ENCODE peak calls at places on chromosome 9, in ten cellular contexts. B, K, M, D, C, W, L, E, U and S are unnamed samples.

GRCh38 chr9:127095416-127095815 is 27.0 kb downstream of the ANGPTL2 start:
- DNase-seq in U (no peak), C (no peak), K (no peak), E (no peak), M (no peak), W (no peak), L (no peak), D (no peak), B (no peak), S (no peak)

GRCh38 chr9:16337322-16338029 is 533.0 kb downstream of the BNC2 start:
- DNase-seq in L (no peak), B (no peak), C (no peak), W (no peak), K (no peak), M (peak; percentile 65), E (peak; percentile 95), D (no peak), U (no peak), S (no peak)

GRCh38 chr9:77750981-77751340 is 102.8 kb upstream of the GNA14 start:
- DNase-seq in K (no peak), E (no peak), L (no peak), U (no peak), W (no peak), B (no peak), C (no peak), M (no peak), D (no peak), S (no peak)

GRCh38 chr9:76458903-76459690 is at the start of gene GCNT1:
- DNase-seq in K (no peak), E (peak; percentile 89), U (peak; percentile 99), W (peak; percentile 93), M (no peak), C (peak; percentile 86), B (no peak), L (peak; percentile 96), D (peak; percentile 92), S (peak; percentile 89)

GRCh38 chr9:31146485-31147166 is 1237.8 kb upstream of the ACO1 start:
- DNase-seq in D (no peak), C (no peak), K (no peak), M (no peak), U (no peak), B (no peak), E (no peak), L (no peak), W (no peak), S (no peak)

GRCh38 chr9:134961331-134962064 is 43.8 kb upstream of the FCN1 start:
- DNase-seq in E (no peak), C (no peak), U (peak; percentile 44), B (no peak), M (no peak), L (no peak), W (peak; percentile 18), K (no peak), D (no peak), S (no peak)

GRCh38 chr9:110592075-110592830 is 12.7 kb upstream of the SVEP1 start:
- DNase-seq in M (no peak), U (no peak), K (no peak), W (no peak), B (no peak), E (peak; percentile 30), L (no peak), C (no peak), D (no peak), S (peak; percentile 36)

GRCh38 chr9:70420267-70421019 is 6.0 kb upstream of the KLF9 start:
- DNase-seq in L (peak; percentile 35), D (no peak), E (peak; percentile 91), C (no peak), W (peak; percentile 96), K (peak; percentile 86), B (peak; percentile 85), M (no peak), U (peak; percentile 80), S (peak; percentile 88)

GRCh38 chr9:136361757-136362449 is 1.6 kb downstream of the DNLZ start:
- DNase-seq in M (no peak), W (no peak), U (peak; percentile 66), E (no peak), K (no peak), D (no peak), B (no peak), C (no peak), L (no peak), S (no peak)

GRCh38 chr9:127803507-127804352 is 1.0 kb downstream of the FPGS start:
- DNase-seq in B (peak; percentile 59), W (peak; percentile 70), E (peak; percentile 20), L (no peak), M (no peak), K (no peak), U (no peak), C (peak; percentile 21), D (no peak), S (no peak)

GRCh38 chr9:71812385-71812784 is 44.1 kb upstream of the CEMIP2 start:
- DNase-seq in C (no peak), E (peak; percentile 12), U (no peak), K (peak; percentile 94), M (no peak), L (no peak), W (no peak), D (no peak), B (peak; percentile 6), S (no peak)

GRCh38 chr9:6054280-6055099 is 39.1 kb upstream of the RANBP6 start:
- DNase-seq in U (peak; percentile 54), M (peak; percentile 48), D (peak; percentile 73), E (peak; percentile 74), W (peak; percentile 64), B (no peak), L (peak; percentile 44), C (peak; percentile 51), K (peak; percentile 57), S (peak; percentile 67)

GRCh38 chr9:90290716-90291485 is 351.7 kb downstream of the DIRAS2 start:
- DNase-seq in D (no peak), M (no peak), W (no peak), E (no peak), K (no peak), B (no peak), C (no peak), U (no peak), L (no peak), S (no peak)

GRCh38 chr9:92992549-92992948 is 45.2 kb downstream of the FGD3 start:
- DNase-seq in K (no peak), E (no peak), B (no peak), W (no peak), D (no peak), U (peak; percentile 66), L (no peak), M (no peak), C (no peak), S (peak; percentile 75)

GRCh38 chr9:110033869-110034268 is 174.1 kb downstream of the C9orf152 start:
- DNase-seq in D (no peak), L (no peak), E (peak; percentile 31), M (no peak), U (no peak), C (no peak), K (no peak), B (no peak), W (no peak), S (no peak)

GRCh38 chr9:72038408-72038807 is 22.0 kb downstream of the C9orf57 start:
- DNase-seq in U (no peak), M (no peak), D (no peak), C (no peak), K (no peak), E (no peak), B (no peak), W (peak; percentile 24), L (no peak), S (no peak)

GRCh38 chr9:30913331-30913730 is 1471.1 kb upstream of the ACO1 start:
- DNase-seq in M (no peak), B (no peak), D (no peak), U (peak; percentile 0), K (no peak), C (no peak), L (no peak), W (no peak), E (no peak), S (peak; percentile 73)

GRCh38 chr9:106486685-106487084 is 376.3 kb upstream of the ZNF462 start:
- DNase-seq in L (no peak), K (no peak), M (no peak), D (no peak), B (no peak), E (no peak), C (no peak), U (no peak), W (no peak), S (no peak)

GRCh38 chr9:106716820-106717219 is 146.1 kb upstream of the ZNF462 start:
- DNase-seq in L (no peak), B (no peak), E (no peak), U (no peak), K (no peak), D (no peak), M (no peak), W (no peak), C (no peak), S (no peak)